ENCODE peak calls at places on chromosomes 2 and 18, in nine cellular contexts. One of them, this sample, is unnamed.

GRCh38 chr2:881204-881918 is 69.3 kb upstream of the SNTG2 start:
- DNase-seq in brain microvascular endothelial cell: no peak
- DNase-seq in GM23338: no peak
- DNase-seq in tibial artery: no peak
- DNase-seq in transverse colon: no peak
- DNase-seq in CD8-positive, alpha-beta T cell: no peak
- DNase-seq in stomach: no peak
- DNase-seq in A549: no peak
- DNase-seq in neural progenitor cell: no peak
- DNase-seq in this sample: no peak

GRCh38 chr2:232997749-232998665 is 15.0 kb downstream of the NGEF start:
- DNase-seq in transverse colon: no peak
- DNase-seq in A549: no peak
- DNase-seq in neural progenitor cell: no peak
- DNase-seq in CD8-positive, alpha-beta T cell: no peak
- DNase-seq in stomach: no peak
- DNase-seq in GM23338: no peak
- DNase-seq in brain microvascular endothelial cell: no peak
- DNase-seq in tibial artery: no peak
- DNase-seq in this sample: no peak

GRCh38 chr2:95323347-95324155 is 26.4 kb downstream of the KCNIP3 start:
- DNase-seq in A549: peak
- DNase-seq in neural progenitor cell: peak
- DNase-seq in transverse colon: peak
- DNase-seq in tibial artery: no peak
- DNase-seq in CD8-positive, alpha-beta T cell: no peak
- DNase-seq in GM23338: peak
- DNase-seq in brain microvascular endothelial cell: peak
- DNase-seq in stomach: peak
- DNase-seq in this sample: peak

GRCh38 chr2:238955648-238956531 is 108.0 kb downstream of the TWIST2 start:
- DNase-seq in neural progenitor cell: no peak
- DNase-seq in stomach: no peak
- DNase-seq in brain microvascular endothelial cell: peak
- DNase-seq in transverse colon: no peak
- DNase-seq in A549: no peak
- DNase-seq in CD8-positive, alpha-beta T cell: no peak
- DNase-seq in GM23338: no peak
- DNase-seq in tibial artery: no peak
- DNase-seq in this sample: no peak

GRCh38 chr2:188786368-188786781 is 187.8 kb upstream of the COL3A1 start:
- DNase-seq in CD8-positive, alpha-beta T cell: no peak
- DNase-seq in GM23338: no peak
- DNase-seq in transverse colon: no peak
- DNase-seq in tibial artery: no peak
- DNase-seq in brain microvascular endothelial cell: peak
- DNase-seq in stomach: no peak
- DNase-seq in A549: peak
- DNase-seq in neural progenitor cell: no peak
- DNase-seq in this sample: no peak

GRCh38 chr18:41842886-41843285 is 112.1 kb upstream of the PIK3C3 start:
- DNase-seq in brain microvascular endothelial cell: no peak
- DNase-seq in transverse colon: no peak
- DNase-seq in GM23338: no peak
- DNase-seq in neural progenitor cell: no peak
- DNase-seq in CD8-positive, alpha-beta T cell: no peak
- DNase-seq in A549: no peak
- DNase-seq in tibial artery: no peak
- DNase-seq in stomach: no peak
- DNase-seq in this sample: no peak

GRCh38 chr18:54119524-54120019 is 104.9 kb downstream of the MBD2 start:
- DNase-seq in stomach: no peak
- DNase-seq in neural progenitor cell: peak
- DNase-seq in GM23338: peak
- DNase-seq in A549: peak
- DNase-seq in brain microvascular endothelial cell: peak
- DNase-seq in CD8-positive, alpha-beta T cell: no peak
- DNase-seq in tibial artery: no peak
- DNase-seq in transverse colon: no peak
- DNase-seq in this sample: no peak

GRCh38 chr2:95760839-95761525 is 169.2 kb downstream of the TRIM43 start:
- DNase-seq in brain microvascular endothelial cell: peak
- DNase-seq in tibial artery: no peak
- DNase-seq in GM23338: no peak
- DNase-seq in stomach: no peak
- DNase-seq in A549: peak
- DNase-seq in CD8-positive, alpha-beta T cell: no peak
- DNase-seq in transverse colon: no peak
- DNase-seq in neural progenitor cell: no peak
- DNase-seq in this sample: no peak

GRCh38 chr18:26654173-26655009 is 106.0 kb upstream of the KCTD1 start:
- DNase-seq in transverse colon: no peak
- DNase-seq in neural progenitor cell: no peak
- DNase-seq in CD8-positive, alpha-beta T cell: no peak
- DNase-seq in tibial artery: no peak
- DNase-seq in GM23338: no peak
- DNase-seq in brain microvascular endothelial cell: no peak
- DNase-seq in A549: peak
- DNase-seq in stomach: no peak
- DNase-seq in this sample: no peak

GRCh38 chr2:219477815-219478214 is 20.9 kb upstream of the GMPPA start:
- DNase-seq in tibial artery: no peak
- DNase-seq in CD8-positive, alpha-beta T cell: no peak
- DNase-seq in A549: no peak
- DNase-seq in GM23338: no peak
- DNase-seq in transverse colon: no peak
- DNase-seq in stomach: no peak
- DNase-seq in brain microvascular endothelial cell: no peak
- DNase-seq in neural progenitor cell: no peak
- DNase-seq in this sample: peak

GRCh38 chr2:52238782-52239181 is 1206.8 kb upstream of the NRXN1 start:
- DNase-seq in CD8-positive, alpha-beta T cell: no peak
- DNase-seq in neural progenitor cell: no peak
- DNase-seq in GM23338: peak
- DNase-seq in brain microvascular endothelial cell: no peak
- DNase-seq in transverse colon: no peak
- DNase-seq in stomach: no peak
- DNase-seq in A549: no peak
- DNase-seq in tibial artery: no peak
- DNase-seq in this sample: no peak

GRCh38 chr2:9102861-9103662 is 99.6 kb upstream of the MBOAT2 start:
- DNase-seq in brain microvascular endothelial cell: no peak
- DNase-seq in tibial artery: no peak
- DNase-seq in A549: no peak
- DNase-seq in neural progenitor cell: peak
- DNase-seq in transverse colon: no peak
- DNase-seq in stomach: peak
- DNase-seq in GM23338: peak
- DNase-seq in CD8-positive, alpha-beta T cell: no peak
- DNase-seq in this sample: no peak

GRCh38 chr2:225177098-225177497 is 134.8 kb upstream of the DOCK10 start:
- DNase-seq in CD8-positive, alpha-beta T cell: no peak
- DNase-seq in transverse colon: no peak
- DNase-seq in stomach: no peak
- DNase-seq in tibial artery: no peak
- DNase-seq in GM23338: no peak
- DNase-seq in neural progenitor cell: no peak
- DNase-seq in brain microvascular endothelial cell: peak
- DNase-seq in A549: peak
- DNase-seq in this sample: no peak

GRCh38 chr2:187541086-187542085 is 12.8 kb downstream of the TFPI start:
- DNase-seq in neural progenitor cell: no peak
- DNase-seq in stomach: no peak
- DNase-seq in GM23338: no peak
- DNase-seq in brain microvascular endothelial cell: peak
- DNase-seq in transverse colon: no peak
- DNase-seq in tibial artery: peak
- DNase-seq in A549: peak
- DNase-seq in CD8-positive, alpha-beta T cell: no peak
- DNase-seq in this sample: no peak

GRCh38 chr2:127196998-127197397 is 23.1 kb downstream of the CYP27C1 start:
- DNase-seq in transverse colon: no peak
- DNase-seq in neural progenitor cell: peak
- DNase-seq in brain microvascular endothelial cell: no peak
- DNase-seq in tibial artery: no peak
- DNase-seq in GM23338: peak
- DNase-seq in stomach: no peak
- DNase-seq in A549: peak
- DNase-seq in CD8-positive, alpha-beta T cell: no peak
- DNase-seq in this sample: no peak

GRCh38 chr2:208311954-208312353 is 45.9 kb downstream of the PIKFYVE start:
- DNase-seq in CD8-positive, alpha-beta T cell: no peak
- DNase-seq in transverse colon: no peak
- DNase-seq in neural progenitor cell: no peak
- DNase-seq in brain microvascular endothelial cell: peak
- DNase-seq in GM23338: no peak
- DNase-seq in tibial artery: no peak
- DNase-seq in A549: no peak
- DNase-seq in stomach: no peak
- DNase-seq in this sample: no peak

GRCh38 chr18:8951491-8951890 is 151.0 kb upstream of the NDUFV2 start:
- DNase-seq in GM23338: no peak
- DNase-seq in neural progenitor cell: no peak
- DNase-seq in transverse colon: no peak
- DNase-seq in brain microvascular endothelial cell: no peak
- DNase-seq in tibial artery: no peak
- DNase-seq in A549: no peak
- DNase-seq in stomach: no peak
- DNase-seq in CD8-positive, alpha-beta T cell: no peak
- DNase-seq in this sample: no peak

GRCh38 chr18:8948471-8949149 is 153.9 kb upstream of the NDUFV2 start:
- DNase-seq in stomach: no peak
- DNase-seq in GM23338: no peak
- DNase-seq in brain microvascular endothelial cell: peak
- DNase-seq in CD8-positive, alpha-beta T cell: no peak
- DNase-seq in transverse colon: no peak
- DNase-seq in A549: peak
- DNase-seq in tibial artery: no peak
- DNase-seq in neural progenitor cell: no peak
- DNase-seq in this sample: no peak

GRCh38 chr18:8952796-8953760 is 149.4 kb upstream of the NDUFV2 start:
- DNase-seq in transverse colon: no peak
- DNase-seq in brain microvascular endothelial cell: peak
- DNase-seq in stomach: no peak
- DNase-seq in GM23338: no peak
- DNase-seq in CD8-positive, alpha-beta T cell: no peak
- DNase-seq in neural progenitor cell: no peak
- DNase-seq in tibial artery: no peak
- DNase-seq in A549: no peak
- DNase-seq in this sample: no peak

GRCh38 chr18:8949206-8949605 is 153.3 kb upstream of the NDUFV2 start:
- DNase-seq in stomach: no peak
- DNase-seq in brain microvascular endothelial cell: no peak
- DNase-seq in A549: no peak
- DNase-seq in neural progenitor cell: no peak
- DNase-seq in CD8-positive, alpha-beta T cell: no peak
- DNase-seq in GM23338: no peak
- DNase-seq in tibial artery: no peak
- DNase-seq in transverse colon: no peak
- DNase-seq in this sample: no peak

GRCh38 chr18:8952174-8952573 is 150.3 kb upstream of the NDUFV2 start:
- DNase-seq in stomach: no peak
- DNase-seq in GM23338: no peak
- DNase-seq in transverse colon: no peak
- DNase-seq in tibial artery: no peak
- DNase-seq in A549: no peak
- DNase-seq in neural progenitor cell: no peak
- DNase-seq in CD8-positive, alpha-beta T cell: no peak
- DNase-seq in brain microvascular endothelial cell: no peak
- DNase-seq in this sample: no peak
- H3K27ac ChIP-seq in stomach: no peak
- H3K27ac ChIP-seq in GM23338: no peak
- H3K27ac ChIP-seq in transverse colon: no peak
- H3K27ac ChIP-seq in tibial artery: no peak
- H3K27ac ChIP-seq in A549: no peak
- H3K27ac ChIP-seq in neural progenitor cell: no peak
- H3K27ac ChIP-seq in CD8-positive, alpha-beta T cell: no peak
- H3K27ac ChIP-seq in brain microvascular endothelial cell: no peak
- H3K27ac ChIP-seq in this sample: no peak

DNA sequence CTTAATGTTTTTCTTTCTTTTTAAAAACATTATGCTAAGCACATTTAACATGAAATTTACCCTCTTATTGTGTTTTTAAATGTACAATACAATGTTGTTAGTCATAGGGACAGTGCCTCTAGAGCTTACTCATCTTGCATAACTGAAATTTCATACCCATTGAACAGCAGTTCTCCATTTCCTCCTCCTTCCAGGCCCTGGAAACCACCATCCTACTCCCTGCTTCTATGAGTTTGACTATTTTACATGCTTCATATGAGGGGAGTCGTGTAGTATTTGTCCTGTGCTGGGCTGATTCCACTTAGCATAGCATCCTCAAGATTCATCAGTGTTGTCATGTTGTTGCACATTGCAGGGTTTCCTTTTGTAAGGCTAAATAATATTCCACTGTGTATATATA is 92.6 kb downstream of the SPATS2L start:
- DNase-seq in GM23338: no peak
- DNase-seq in stomach: no peak
- DNase-seq in brain microvascular endothelial cell: peak
- DNase-seq in transverse colon: no peak
- DNase-seq in CD8-positive, alpha-beta T cell: no peak
- DNase-seq in neural progenitor cell: no peak
- DNase-seq in tibial artery: no peak
- DNase-seq in A549: no peak
- DNase-seq in this sample: no peak
- H3K4me3 ChIP-seq in GM23338: no peak
- H3K4me3 ChIP-seq in stomach: no peak
- H3K4me3 ChIP-seq in brain microvascular endothelial cell: no peak
- H3K4me3 ChIP-seq in transverse colon: no peak
- H3K4me3 ChIP-seq in CD8-positive, alpha-beta T cell: no peak
- H3K4me3 ChIP-seq in neural progenitor cell: no peak
- H3K4me3 ChIP-seq in tibial artery: no peak
- H3K4me3 ChIP-seq in A549: no peak
- H3K4me3 ChIP-seq in this sample: no peak

DNA sequence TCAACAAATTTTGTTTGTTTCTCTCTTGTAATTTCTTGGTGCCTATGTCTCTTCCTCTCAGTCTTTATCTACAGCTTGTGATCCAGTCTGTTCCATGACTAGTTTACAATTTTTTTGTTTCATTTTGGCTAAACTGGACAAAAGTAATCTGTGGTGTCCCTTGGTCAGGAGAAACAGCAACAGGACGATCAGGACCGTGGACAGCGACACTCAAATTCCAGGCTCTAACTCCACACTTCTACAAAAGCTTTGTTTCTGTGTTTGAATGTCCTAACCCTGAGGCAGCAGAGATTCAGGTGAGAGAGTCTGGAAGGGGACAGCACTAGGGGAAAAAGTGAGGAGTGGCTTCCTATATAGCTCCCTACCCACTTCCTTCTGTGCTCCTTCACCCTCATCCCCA is 593.3 kb upstream of the FANCL start:
- DNase-seq in brain microvascular endothelial cell: peak
- DNase-seq in stomach: no peak
- DNase-seq in CD8-positive, alpha-beta T cell: no peak
- DNase-seq in neural progenitor cell: peak
- DNase-seq in A549: peak
- DNase-seq in tibial artery: no peak
- DNase-seq in GM23338: peak
- DNase-seq in transverse colon: no peak
- DNase-seq in this sample: peak
- H3K27ac ChIP-seq in brain microvascular endothelial cell: no peak
- H3K27ac ChIP-seq in stomach: no peak
- H3K27ac ChIP-seq in CD8-positive, alpha-beta T cell: no peak
- H3K27ac ChIP-seq in neural progenitor cell: no peak
- H3K27ac ChIP-seq in A549: no peak
- H3K27ac ChIP-seq in tibial artery: no peak
- H3K27ac ChIP-seq in GM23338: no peak
- H3K27ac ChIP-seq in transverse colon: no peak
- H3K27ac ChIP-seq in this sample: no peak

GRCh38 chr2:65420712-65421431 is 11.5 kb downstream of the SPRED2 start:
- DNase-seq in tibial artery: no peak
- DNase-seq in brain microvascular endothelial cell: peak
- DNase-seq in CD8-positive, alpha-beta T cell: no peak
- DNase-seq in neural progenitor cell: no peak
- DNase-seq in A549: peak
- DNase-seq in stomach: no peak
- DNase-seq in GM23338: peak
- DNase-seq in transverse colon: peak
- DNase-seq in this sample: peak
- H3K4me3 ChIP-seq in tibial artery: no peak
- H3K4me3 ChIP-seq in brain microvascular endothelial cell: no peak
- H3K4me3 ChIP-seq in CD8-positive, alpha-beta T cell: no peak
- H3K4me3 ChIP-seq in neural progenitor cell: no peak
- H3K4me3 ChIP-seq in A549: no peak
- H3K4me3 ChIP-seq in stomach: no peak
- H3K4me3 ChIP-seq in GM23338: no peak
- H3K4me3 ChIP-seq in transverse colon: no peak
- H3K4me3 ChIP-seq in this sample: no peak

This sample was measured in right cardiac atrium.